ENCODE peak calls at places on chromosome 2, in ten cellular contexts. U is body of pancreas, M is spleen, G is PC-9, L is MG63, N is A673, V is lower lobe of right lung, D is cardiac muscle cell, E is dorsolateral prefrontal cortex, Q is thoracic aorta. Y is an unnamed sample.
A peak's percentile ranks its signal among the peaks of the same experiment; 100 is the strongest.

GRCh38 chr2:218081063-218081462 is 12.0 kb downstream of the RUFY4 start:
- DNase-seq in U (no peak), M (no peak), G (no peak), L (no peak), N (no peak), V (no peak), D (no peak), E (no peak), Q (no peak), Y (no peak)

GRCh38 chr2:47904903-47905453 is 1.3 kb downstream of the FBXO11 start:
- DNase-seq in U (peak; percentile 56), M (peak; percentile 91), G (no peak), L (peak; percentile 23), N (peak; percentile 51), V (peak; percentile 60), D (no peak), E (peak; percentile 49), Q (no peak), Y (no peak)

GRCh38 chr2:200223385-200223784 is 83.1 kb upstream of the SPATS2L start:
- DNase-seq in U (peak; percentile 14), M (no peak), G (no peak), L (no peak), N (no peak), V (no peak), D (no peak), E (no peak), Q (no peak), Y (no peak)

GRCh38 chr2:3424171-3424795 is 44.8 kb downstream of the TRAPPC12 start:
- DNase-seq in U (no peak), M (no peak), G (no peak), L (no peak), N (no peak), V (no peak), D (no peak), E (no peak), Q (no peak), Y (no peak)

GRCh38 chr2:205086689-205087088 is 541.4 kb downstream of the PARD3B start:
- DNase-seq in U (no peak), M (no peak), G (no peak), L (no peak), N (peak; percentile 17), V (no peak), D (no peak), E (no peak), Q (no peak), Y (no peak)

GRCh38 chr2:239760596-239760995 is 264.5 kb downstream of the NDUFA10 start:
- DNase-seq in U (no peak), M (peak; percentile 46), G (no peak), L (no peak), N (no peak), V (no peak), D (no peak), E (peak; percentile 9), Q (no peak), Y (no peak)

GRCh38 chr2:42794271-42795046 is 2.1 kb upstream of the HAAO start:
- DNase-seq in U (peak; percentile 77), M (peak; percentile 55), G (no peak), L (no peak), N (peak; percentile 9), V (no peak), D (peak; percentile 31), E (no peak), Q (no peak), Y (no peak)

GRCh38 chr2:180890781-180891180 is 89.6 kb upstream of the UBE2E3 start:
- DNase-seq in U (no peak), M (no peak), G (no peak), L (no peak), N (no peak), V (no peak), D (no peak), E (no peak), Q (no peak), Y (no peak)

GRCh38 chr2:234661849-234662248 is 165.0 kb upstream of the ARL4C start:
- DNase-seq in U (no peak), M (no peak), G (no peak), L (no peak), N (no peak), V (no peak), D (no peak), E (no peak), Q (no peak), Y (no peak)

GRCh38 chr2:234661146-234661545 is 164.3 kb upstream of the ARL4C start:
- DNase-seq in U (no peak), M (no peak), G (no peak), L (no peak), N (no peak), V (no peak), D (no peak), E (no peak), Q (no peak), Y (no peak)

GRCh38 chr2:234669001-234669400 is 172.1 kb upstream of the ARL4C start:
- DNase-seq in U (no peak), M (no peak), G (no peak), L (no peak), N (no peak), V (no peak), D (no peak), E (no peak), Q (no peak), Y (no peak)

GRCh38 chr2:234666911-234667310 is 170.0 kb upstream of the ARL4C start:
- DNase-seq in U (no peak), M (no peak), G (no peak), L (no peak), N (no peak), V (no peak), D (no peak), E (no peak), Q (no peak), Y (no peak)

GRCh38 chr2:234665304-234665703 is 168.4 kb upstream of the ARL4C start:
- DNase-seq in U (no peak), M (no peak), G (no peak), L (no peak), N (no peak), V (no peak), D (no peak), E (no peak), Q (no peak), Y (no peak)
- H3K4me3 ChIP-seq in U (no peak overlapping the region), M (no peak overlapping the region), G (no peak overlapping the region), L (no peak overlapping the region), N (no peak overlapping the region), V (no peak overlapping the region), D (no peak overlapping the region), E (no peak overlapping the region), Q (no peak overlapping the region), Y (no peak overlapping the region)

GRCh38 chr2:120577896-120578295 is 157.8 kb upstream of the GLI2 start:
- DNase-seq in U (no peak), M (no peak), G (no peak), L (no peak), N (no peak), V (no peak), D (no peak), E (no peak), Q (no peak), Y (no peak)

GRCh38 chr2:120576509-120577474 is 158.9 kb upstream of the GLI2 start:
- DNase-seq in U (peak; percentile 33), M (no peak), G (peak; percentile 57), L (no peak), N (peak; percentile 51), V (no peak), D (no peak), E (no peak), Q (no peak), Y (no peak)

GRCh38 chr2:120572226-120572625 is 163.4 kb upstream of the GLI2 start:
- DNase-seq in U (no peak), M (no peak), G (no peak), L (no peak), N (no peak), V (peak; percentile 15), D (no peak), E (no peak), Q (no peak), Y (no peak)

GRCh38 chr2:120575966-120576365 is 159.7 kb upstream of the GLI2 start:
- DNase-seq in U (no peak), M (no peak), G (no peak), L (no peak), N (no peak), V (peak; percentile 11), D (no peak), E (no peak), Q (no peak), Y (no peak)

DNA sequence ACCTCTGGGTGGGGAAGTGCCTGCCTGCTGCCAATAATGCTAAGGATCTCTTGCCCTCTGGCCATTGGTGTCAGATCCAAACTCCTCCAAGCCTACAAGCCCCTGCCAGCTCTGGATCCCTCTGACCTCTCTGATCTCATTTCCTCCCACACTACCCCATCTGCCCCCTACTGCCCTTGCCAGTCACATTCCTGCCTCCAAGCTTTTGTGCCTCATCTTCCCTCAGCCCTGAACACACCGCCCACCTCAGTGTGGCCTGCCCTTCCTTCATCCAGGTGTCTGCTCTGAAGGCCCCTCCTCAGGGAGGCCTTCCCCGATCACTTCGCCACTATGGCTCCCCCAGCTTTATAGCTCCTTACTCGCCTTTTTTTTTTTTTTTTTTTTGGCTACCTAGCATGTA is 161.0 kb upstream of the GLI2 start:
- DNase-seq in U (no peak), M (no peak), G (no peak), L (peak; percentile 50), N (no peak), V (peak; percentile 7), D (no peak), E (no peak), Q (no peak), Y (no peak)
- H3K27me3 ChIP-seq in U (no peaks in the 10 kb centered on the region), M (peaks cover 73% of the 10 kb centered on the region), G (peaks cover 10% of the 10 kb centered on the region), L (no peaks in the 10 kb centered on the region), N (peaks cover 6% of the 10 kb centered on the region), V (peaks cover 11% of the 10 kb centered on the region), D (peaks cover 69% of the 10 kb centered on the region), E (no peaks in the 10 kb centered on the region), Q (no peaks in the 10 kb centered on the region), Y (peaks cover 7% of the 10 kb centered on the region)

DNA sequence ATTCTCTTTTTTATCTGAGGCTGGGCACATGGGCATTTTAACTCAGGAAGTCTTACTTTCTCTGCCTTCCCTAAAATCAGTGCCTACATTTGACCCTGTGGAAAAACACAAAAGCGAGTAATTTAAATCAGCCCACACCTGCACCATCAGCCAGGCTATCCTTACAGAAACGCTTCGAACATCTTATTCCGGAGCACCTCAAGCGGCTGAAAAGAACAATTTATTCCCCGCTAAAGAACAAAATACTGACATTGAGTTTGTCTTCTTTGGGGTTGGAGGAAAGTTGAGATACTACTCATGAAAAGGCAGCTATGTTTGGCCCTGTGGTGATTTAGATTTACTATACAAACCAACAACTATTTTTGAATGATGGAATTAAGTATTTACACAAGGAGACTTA is 158.6 kb upstream of the SIX2 start:
- DNase-seq in U (no peak), M (no peak), G (no peak), L (no peak), N (no peak), V (no peak), D (no peak), E (no peak), Q (no peak), Y (no peak)
- H3K4me3 ChIP-seq in U (no peak overlapping the region), M (no peak overlapping the region), G (peak overlapping the region; percentile 79), L (peak overlapping the region; percentile 53), N (no peak overlapping the region), V (no peak overlapping the region), D (no peak overlapping the region), E (no peak overlapping the region), Q (peak overlapping the region; percentile 78), Y (no peak overlapping the region)

DNA sequence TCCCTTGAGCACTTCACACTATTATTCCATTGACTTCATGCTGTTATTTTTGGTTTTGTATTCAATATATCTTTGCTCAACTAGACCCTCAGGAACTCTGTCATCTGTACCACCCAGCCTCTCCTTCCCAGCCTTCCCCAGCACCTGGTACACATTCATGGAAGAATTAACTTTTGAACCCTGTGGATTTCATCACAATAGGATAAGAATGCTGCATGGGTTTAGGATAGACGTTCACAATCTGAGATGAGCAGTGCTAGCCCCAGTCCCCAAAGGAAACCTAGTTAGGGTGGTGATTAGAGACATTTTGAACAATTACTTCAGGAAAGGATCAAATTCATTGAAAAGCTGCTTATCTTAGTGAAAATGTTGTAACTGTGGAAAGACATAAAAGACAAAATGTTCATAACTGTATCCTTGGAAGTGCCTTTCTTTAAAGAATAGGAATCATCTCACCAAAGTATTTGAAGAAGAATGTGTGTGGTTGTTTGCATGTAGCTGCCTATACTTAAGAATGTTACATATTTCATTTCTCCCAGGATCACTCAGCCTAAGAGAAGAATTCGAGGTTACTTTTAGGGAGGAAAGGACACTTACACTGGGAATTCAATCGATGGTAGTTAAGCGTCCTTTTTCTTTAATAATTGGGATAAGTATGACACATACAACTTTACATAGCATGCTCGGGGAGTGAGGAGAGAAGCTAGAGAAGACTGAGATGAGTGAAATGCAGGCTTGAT is 21.8 kb upstream of the CYP1B1 start:
- DNase-seq in U (no peak), M (no peak), G (no peak), L (no peak), N (no peak), V (no peak), D (no peak), E (no peak), Q (no peak), Y (no peak)
- H3K27me3 ChIP-seq in U (no peaks in the 10 kb centered on the region), M (peaks cover 68% of the 10 kb centered on the region), G (no peaks in the 10 kb centered on the region), L (no peaks in the 10 kb centered on the region), N (no peaks in the 10 kb centered on the region), V (no peaks in the 10 kb centered on the region), D (peaks cover 21% of the 10 kb centered on the region), E (no peaks in the 10 kb centered on the region), Q (no peaks in the 10 kb centered on the region), Y (peaks cover 25% of the 10 kb centered on the region)

Y was measured in iPS DF 6.9.